ENCODE peak calls at places on chromosomes 7 and 10, in four cellular contexts. E is IMR-90, C is SK-N-SH, M is suprapubic skin. W is an unnamed sample.

GRCh38 chr7:251005-251404 is 39.0 kb upstream of the FOXL3 start:
- DNase-seq in E (no peak), C (no peak), M (no peak), W (no peak)

GRCh38 chr10:86520871-86521619 is 547 bp downstream of the WAPL start:
- DNase-seq in E (peak), C (peak), M (peak), W (no peak)

GRCh38 chr7:69739906-69740545 is 141.8 kb downstream of the AUTS2 start:
- DNase-seq in E (no peak), C (peak), M (no peak), W (no peak)

GRCh38 chr7:118169146-118169545 is 14.8 kb upstream of the LSM8 start:
- DNase-seq in E (peak), C (no peak), M (no peak), W (no peak)

GRCh38 chr10:86657396-86658011 is 3.2 kb downstream of the OPN4 start:
- DNase-seq in E (peak), C (peak), M (peak), W (no peak)

GRCh38 chr10:92593553-92594046 is 670 bp downstream of the KIF11 start:
- DNase-seq in E (no peak), C (no peak), M (no peak), W (no peak)

GRCh38 chr10:88491314-88491713 is 91.8 kb downstream of the RNLS start:
- DNase-seq in E (no peak), C (no peak), M (no peak), W (no peak)

GRCh38 chr7:123157606-123158005 is 42.2 kb downstream of the SLC13A1 start:
- DNase-seq in E (no peak), C (no peak), M (no peak), W (no peak)

GRCh38 chr10:94361161-94361794 is 1.5 kb downstream of the NOC3L start:
- DNase-seq in E (no peak), C (peak), M (no peak), W (no peak)

GRCh38 chr10:102935510-102935909 is 17.4 kb downstream of the CNNM2 start:
- DNase-seq in E (no peak), C (no peak), M (no peak), W (no peak)

GRCh38 chr10:102555781-102556328 is 52.1 kb downstream of the SUFU start:
- DNase-seq in E (peak), C (no peak), M (no peak), W (no peak)

GRCh38 chr7:41599760-41600159 is 103.1 kb downstream of the INHBA start:
- DNase-seq in E (no peak), C (peak), M (no peak), W (no peak)

GRCh38 chr10:60384708-60385398 is 4.8 kb downstream of the ANK3 start:
- DNase-seq in E (peak), C (no peak), M (no peak), W (no peak)

GRCh38 chr7:18518555-18518954 is 23.0 kb downstream of the HDAC9 start:
- DNase-seq in E (no peak), C (no peak), M (no peak), W (no peak)

GRCh38 chr7:155136619-155137243 is 66.6 kb downstream of the HTR5A start:
- DNase-seq in E (no peak), C (no peak), M (no peak), W (no peak)

GRCh38 chr10:78250313-78251040 is 216.8 kb downstream of the RPS24 start:
- DNase-seq in E (no peak), C (no peak), M (no peak), W (no peak)

GRCh38 chr7:133815677-133816210 is 311.4 kb upstream of the LRGUK start:
- DNase-seq in E (peak), C (no peak), M (no peak), W (no peak)

GRCh38 chr10:116785867-116786266 is 43.5 kb upstream of the HSPA12A start:
- DNase-seq in E (no peak), C (no peak), M (no peak), W (no peak)

GRCh38 chr7:87648316-87648715 is 20.1 kb downstream of the RUNDC3B start:
- DNase-seq in E (no peak), C (no peak), M (no peak), W (no peak)

GRCh38 chr7:2714636-2715035 is 26.6 kb downstream of the AMZ1 start:
- DNase-seq in E (no peak), C (no peak), M (no peak), W (no peak)

GRCh38 chr7:2715341-2716231 is 27.6 kb downstream of the AMZ1 start:
- DNase-seq in E (peak), C (no peak), M (no peak), W (no peak)

GRCh38 chr7:2713978-2714377 is 26.0 kb downstream of the AMZ1 start:
- DNase-seq in E (no peak), C (no peak), M (no peak), W (no peak)

GRCh38 chr7:2711895-2712675 is 24.1 kb downstream of the AMZ1 start:
- DNase-seq in E (no peak), C (no peak), M (no peak), W (no peak)

GRCh38 chr7:2713370-2713769 is 25.4 kb downstream of the AMZ1 start:
- DNase-seq in E (no peak), C (peak), M (no peak), W (no peak)
- TF ChIP-seq CTCF in E (no peak), C (no peak), M (no peak), W (peak)

GRCh38 chr7:93375603-93376002 is 143.4 kb downstream of the VPS50 start:
- DNase-seq in E (no peak), C (no peak), M (no peak), W (no peak)
- TF ChIP-seq CTCF in E (no peak), C (no peak), M (no peak), W (no peak)

DNA sequence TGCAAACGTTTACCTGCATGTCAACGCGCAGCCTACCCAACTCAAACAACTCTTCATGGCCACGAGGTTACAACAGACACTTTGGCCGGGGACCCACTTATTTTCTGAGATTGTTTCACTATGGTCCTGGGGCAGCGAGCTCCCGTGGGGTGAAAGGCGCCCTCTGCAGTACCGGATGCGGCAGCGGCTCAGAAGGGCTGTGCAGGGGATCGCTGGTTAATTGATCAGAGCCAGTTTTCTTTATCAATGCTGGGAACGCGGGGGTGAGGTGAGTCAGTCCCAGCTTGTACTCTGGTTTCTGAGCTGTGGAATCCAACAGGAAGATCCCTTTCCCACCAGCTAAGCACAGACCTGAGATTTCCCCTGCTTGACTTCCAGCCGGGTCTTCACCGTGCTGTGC is 366.5 kb upstream of the KLF6 start:
- DNase-seq in E (peak), C (no peak), M (no peak), W (no peak)
- TF ChIP-seq CTCF in E (no peak), C (peak), M (no peak), W (peak)

GRCh38 chr7:148261523-148261922 is 329.0 kb upstream of the C7orf33 start:
- DNase-seq in E (no peak), C (no peak), M (no peak), W (no peak)

GRCh38 chr7:148265896-148266295 is 324.7 kb upstream of the C7orf33 start:
- DNase-seq in E (no peak), C (no peak), M (no peak), W (no peak)

GRCh38 chr7:148261996-148262688 is 328.4 kb upstream of the C7orf33 start:
- DNase-seq in E (no peak), C (peak), M (no peak), W (no peak)

GRCh38 chr7:148262721-148263229 is 327.8 kb upstream of the C7orf33 start:
- DNase-seq in E (peak), C (peak), M (peak), W (peak)

DNA sequence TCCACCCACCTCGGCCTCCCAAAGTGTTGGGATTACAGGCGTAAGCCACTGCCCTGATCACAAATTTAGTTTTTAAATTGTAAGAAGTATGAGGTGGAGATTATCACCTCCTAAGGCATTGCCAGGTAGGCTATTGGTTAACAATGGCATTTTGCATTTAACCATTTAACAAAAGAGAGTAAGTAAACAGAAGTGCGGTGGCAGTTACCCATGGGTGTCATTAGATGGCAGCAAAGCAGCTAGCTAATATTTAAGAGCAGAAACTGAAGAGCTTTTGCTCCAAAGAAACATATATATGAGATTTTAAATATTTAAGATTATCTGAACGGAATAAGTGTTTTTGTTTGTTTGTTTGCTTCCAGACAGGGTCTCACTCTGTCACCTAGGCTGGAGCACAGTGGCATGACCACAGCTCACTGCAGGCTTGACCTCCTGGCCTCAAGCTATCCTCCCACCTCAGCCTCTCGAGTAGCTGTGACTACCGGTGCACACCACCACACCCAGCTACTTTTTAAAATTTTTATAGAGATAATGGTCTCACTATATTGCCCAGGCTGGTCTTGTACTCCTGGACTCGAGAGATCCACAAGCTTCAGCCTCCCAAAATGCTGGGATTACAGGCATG is 325.5 kb upstream of the C7orf33 start:
- DNase-seq in E (peak), C (peak), M (no peak), W (no peak)
- TF ChIP-seq CTCF in E (peak), C (peak), M (peak), W (peak)

GRCh38 chr10:64619068-64619467 is 1097.9 kb downstream of the REEP3 start:
- DNase-seq in E (no peak), C (no peak), M (no peak), W (no peak)
- TF ChIP-seq CTCF in E (no peak), C (no peak), M (no peak), W (no peak)

GRCh38 chr7:84490661-84491060 is 296.1 kb upstream of the SEMA3A start:
- DNase-seq in E (no peak), C (no peak), M (no peak), W (no peak)
- TF ChIP-seq CTCF in E (no peak), C (peak), M (no peak), W (peak)

GRCh38 chr7:43584200-43584586 is 1.3 kb downstream of the STK17A start:
- DNase-seq in E (peak), C (no peak), M (no peak), W (no peak)

GRCh38 chr7:43586251-43586900 is 3.5 kb downstream of the STK17A start:
- DNase-seq in E (peak), C (no peak), M (no peak), W (no peak)

GRCh38 chr7:43585521-43585920 is 2.6 kb downstream of the STK17A start:
- DNase-seq in E (peak), C (no peak), M (no peak), W (no peak)

GRCh38 chr7:43582503-43583423 is at the start of gene STK17A:
- DNase-seq in E (peak), C (peak), M (peak), W (peak)

DNA sequence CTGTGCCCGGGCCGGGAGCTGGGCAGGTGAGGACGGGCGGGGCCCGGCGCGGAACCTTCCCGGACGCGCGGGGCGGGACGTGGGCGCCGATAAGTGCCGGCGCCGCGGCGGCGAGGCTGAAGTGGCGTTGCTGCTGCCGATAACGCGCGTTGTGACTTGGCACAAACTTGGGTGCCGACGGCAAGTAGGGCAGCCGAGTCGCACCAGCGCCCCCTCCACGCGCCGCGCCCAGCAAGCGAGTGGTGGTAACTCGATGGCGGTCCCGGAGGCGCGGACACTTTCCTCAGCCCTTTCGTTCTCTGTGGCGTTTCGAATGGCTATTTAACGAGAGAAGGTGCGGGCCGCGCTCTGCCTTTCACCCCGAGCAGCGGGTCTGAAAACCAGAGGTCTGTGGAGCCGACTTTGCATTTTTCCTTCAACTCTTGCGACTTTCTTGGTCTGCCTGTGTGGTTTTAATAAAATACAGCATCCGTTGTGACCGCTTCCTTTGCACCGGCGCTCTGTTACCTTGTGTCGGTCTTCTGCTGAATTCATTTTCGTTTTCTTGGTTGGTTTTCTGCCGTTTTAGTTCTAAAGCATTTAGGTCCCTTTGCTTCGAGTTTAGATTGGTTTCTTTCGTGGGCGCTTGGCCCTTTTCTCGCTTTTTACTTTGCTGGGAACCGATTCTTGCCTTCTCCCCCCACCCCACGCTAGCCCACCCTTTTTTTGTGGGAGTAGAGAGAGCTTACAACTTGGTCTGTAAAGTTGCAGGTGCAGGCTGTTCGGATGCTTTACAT is 704 bp downstream of the STK17A start:
- DNase-seq in E (peak), C (peak), M (peak), W (peak)
- TF ChIP-seq CTCF in E (no peak), C (peak), M (no peak), W (no peak)

GRCh38 chr7:121406866-121407439 is 10.8 kb upstream of the FAM3C start:
- DNase-seq in E (no peak), C (no peak), M (no peak), W (no peak)

GRCh38 chr7:121406461-121406860 is 10.4 kb upstream of the FAM3C start:
- DNase-seq in E (no peak), C (no peak), M (no peak), W (no peak)

GRCh38 chr7:121401896-121402295 is 5.8 kb upstream of the FAM3C start:
- DNase-seq in E (no peak), C (no peak), M (no peak), W (no peak)

GRCh38 chr7:121404348-121404747 is 8.2 kb upstream of the FAM3C start:
- DNase-seq in E (no peak), C (no peak), M (no peak), W (no peak)
- TF ChIP-seq CTCF in E (no peak), C (no peak), M (no peak), W (no peak)

GRCh38 chr7:97117372-97118188 is at the start of gene SDHAF3:
- DNase-seq in E (peak), C (peak), M (peak), W (peak)
- TF ChIP-seq CTCF in E (peak), C (peak), M (no peak), W (peak)

GRCh38 chr7:44284881-44285541 is 40.4 kb downstream of the CAMK2B start:
- DNase-seq in E (no peak), C (peak), M (peak), W (peak)

GRCh38 chr7:44286618-44287487 is 38.5 kb downstream of the CAMK2B start:
- DNase-seq in E (no peak), C (peak), M (peak), W (peak)

GRCh38 chr7:44285561-44285960 is 39.8 kb downstream of the CAMK2B start:
- DNase-seq in E (no peak), C (peak), M (no peak), W (no peak)

GRCh38 chr7:44287488-44288380 is 37.7 kb downstream of the CAMK2B start:
- DNase-seq in E (no peak), C (peak), M (peak), W (peak)

GRCh38 chr7:44286182-44286617 is 39.2 kb downstream of the CAMK2B start:
- DNase-seq in E (no peak), C (peak), M (peak), W (peak)
- TF ChIP-seq CTCF in E (no peak), C (no peak), M (no peak), W (no peak)